ENCODE peak calls at places on chromosomes 2 and 18, in nine cellular contexts. One of them, this sample, is unnamed.

GRCh38 chr2:105873721-105874120 is 129.0 kb downstream of the NCK2 start:
- DNase-seq in CD8-positive, alpha-beta memory T cell: no peak
- DNase-seq in HT-29: no peak
- DNase-seq in CD4-positive, CD25-positive, alpha-beta regulatory T cell: no peak
- DNase-seq in fibroblast of the aortic adventitia: peak
- DNase-seq in GM12878: peak
- DNase-seq in HuH-7.5: peak
- DNase-seq in EL: peak
- DNase-seq in substantia nigra: no peak
- DNase-seq in this sample: peak

GRCh38 chr2:96146151-96146880 is 1.1 kb upstream of the DUSP2 start:
- DNase-seq in CD4-positive, CD25-positive, alpha-beta regulatory T cell: peak
- DNase-seq in substantia nigra: no peak
- DNase-seq in CD8-positive, alpha-beta memory T cell: peak
- DNase-seq in GM12878: peak
- DNase-seq in fibroblast of the aortic adventitia: no peak
- DNase-seq in HT-29: no peak
- DNase-seq in EL: no peak
- DNase-seq in HuH-7.5: no peak
- DNase-seq in this sample: no peak

GRCh38 chr2:86284401-86284841 is 53.0 kb downstream of the REEP1 start:
- DNase-seq in EL: no peak
- DNase-seq in HT-29: no peak
- DNase-seq in CD4-positive, CD25-positive, alpha-beta regulatory T cell: no peak
- DNase-seq in GM12878: no peak
- DNase-seq in HuH-7.5: no peak
- DNase-seq in substantia nigra: no peak
- DNase-seq in CD8-positive, alpha-beta memory T cell: no peak
- DNase-seq in fibroblast of the aortic adventitia: no peak
- DNase-seq in this sample: no peak

GRCh38 chr2:222450021-222450420 is 25.7 kb downstream of the SGPP2 start:
- DNase-seq in CD4-positive, CD25-positive, alpha-beta regulatory T cell: no peak
- DNase-seq in HT-29: no peak
- DNase-seq in substantia nigra: no peak
- DNase-seq in HuH-7.5: no peak
- DNase-seq in CD8-positive, alpha-beta memory T cell: no peak
- DNase-seq in GM12878: no peak
- DNase-seq in EL: no peak
- DNase-seq in fibroblast of the aortic adventitia: no peak
- DNase-seq in this sample: no peak

GRCh38 chr2:202508686-202509085 is 126.1 kb upstream of the FAM117B start:
- DNase-seq in fibroblast of the aortic adventitia: peak
- DNase-seq in EL: peak
- DNase-seq in GM12878: no peak
- DNase-seq in CD4-positive, CD25-positive, alpha-beta regulatory T cell: no peak
- DNase-seq in CD8-positive, alpha-beta memory T cell: no peak
- DNase-seq in substantia nigra: no peak
- DNase-seq in HT-29: no peak
- DNase-seq in HuH-7.5: no peak
- DNase-seq in this sample: no peak

GRCh38 chr2:200406379-200406778 is 99.9 kb downstream of the SPATS2L start:
- DNase-seq in CD4-positive, CD25-positive, alpha-beta regulatory T cell: no peak
- DNase-seq in CD8-positive, alpha-beta memory T cell: no peak
- DNase-seq in GM12878: no peak
- DNase-seq in HuH-7.5: no peak
- DNase-seq in HT-29: peak
- DNase-seq in EL: peak
- DNase-seq in fibroblast of the aortic adventitia: no peak
- DNase-seq in substantia nigra: no peak
- DNase-seq in this sample: no peak

GRCh38 chr2:70937866-70938579 is 2.3 kb downstream of the ATP6V1B1 start:
- DNase-seq in substantia nigra: no peak
- DNase-seq in HuH-7.5: no peak
- DNase-seq in fibroblast of the aortic adventitia: no peak
- DNase-seq in CD8-positive, alpha-beta memory T cell: no peak
- DNase-seq in HT-29: peak
- DNase-seq in EL: no peak
- DNase-seq in CD4-positive, CD25-positive, alpha-beta regulatory T cell: no peak
- DNase-seq in GM12878: no peak
- DNase-seq in this sample: no peak

GRCh38 chr2:70918016-70918415 is 17.7 kb upstream of the ATP6V1B1 start:
- DNase-seq in fibroblast of the aortic adventitia: no peak
- DNase-seq in CD8-positive, alpha-beta memory T cell: no peak
- DNase-seq in GM12878: no peak
- DNase-seq in HuH-7.5: no peak
- DNase-seq in substantia nigra: no peak
- DNase-seq in CD4-positive, CD25-positive, alpha-beta regulatory T cell: no peak
- DNase-seq in EL: no peak
- DNase-seq in HT-29: no peak
- DNase-seq in this sample: no peak

GRCh38 chr2:224645722-224646121 is 60.6 kb upstream of the CUL3 start:
- DNase-seq in substantia nigra: no peak
- DNase-seq in fibroblast of the aortic adventitia: no peak
- DNase-seq in CD4-positive, CD25-positive, alpha-beta regulatory T cell: no peak
- DNase-seq in CD8-positive, alpha-beta memory T cell: no peak
- DNase-seq in EL: no peak
- DNase-seq in HT-29: no peak
- DNase-seq in HuH-7.5: no peak
- DNase-seq in GM12878: no peak
- DNase-seq in this sample: peak

GRCh38 chr2:232901711-232902578 is 31.9 kb downstream of the SNORC start:
- DNase-seq in HuH-7.5: no peak
- DNase-seq in CD4-positive, CD25-positive, alpha-beta regulatory T cell: no peak
- DNase-seq in CD8-positive, alpha-beta memory T cell: no peak
- DNase-seq in GM12878: no peak
- DNase-seq in HT-29: peak
- DNase-seq in fibroblast of the aortic adventitia: peak
- DNase-seq in EL: peak
- DNase-seq in substantia nigra: no peak
- DNase-seq in this sample: peak

GRCh38 chr2:75564713-75565369 is 4.1 kb upstream of the EVA1A start:
- DNase-seq in fibroblast of the aortic adventitia: no peak
- DNase-seq in substantia nigra: no peak
- DNase-seq in HT-29: no peak
- DNase-seq in EL: no peak
- DNase-seq in GM12878: no peak
- DNase-seq in CD4-positive, CD25-positive, alpha-beta regulatory T cell: no peak
- DNase-seq in HuH-7.5: no peak
- DNase-seq in CD8-positive, alpha-beta memory T cell: no peak
- DNase-seq in this sample: no peak

GRCh38 chr2:64698668-64699444 is 45.1 kb upstream of the SERTAD2 start:
- DNase-seq in HuH-7.5: peak
- DNase-seq in CD8-positive, alpha-beta memory T cell: no peak
- DNase-seq in fibroblast of the aortic adventitia: peak
- DNase-seq in HT-29: no peak
- DNase-seq in CD4-positive, CD25-positive, alpha-beta regulatory T cell: no peak
- DNase-seq in EL: peak
- DNase-seq in GM12878: peak
- DNase-seq in substantia nigra: no peak
- DNase-seq in this sample: no peak

GRCh38 chr2:68050353-68050752 is 12.5 kb downstream of the C1D start:
- DNase-seq in HuH-7.5: no peak
- DNase-seq in CD8-positive, alpha-beta memory T cell: no peak
- DNase-seq in substantia nigra: no peak
- DNase-seq in HT-29: no peak
- DNase-seq in CD4-positive, CD25-positive, alpha-beta regulatory T cell: no peak
- DNase-seq in EL: no peak
- DNase-seq in fibroblast of the aortic adventitia: no peak
- DNase-seq in GM12878: no peak
- DNase-seq in this sample: no peak

GRCh38 chr2:231379266-231380215 is 16.0 kb upstream of the B3GNT7 start:
- DNase-seq in HT-29: peak
- DNase-seq in HuH-7.5: no peak
- DNase-seq in CD8-positive, alpha-beta memory T cell: no peak
- DNase-seq in EL: no peak
- DNase-seq in CD4-positive, CD25-positive, alpha-beta regulatory T cell: no peak
- DNase-seq in fibroblast of the aortic adventitia: no peak
- DNase-seq in substantia nigra: peak
- DNase-seq in GM12878: no peak
- DNase-seq in this sample: no peak

GRCh38 chr2:57850415-57851130 is 196.0 kb upstream of the VRK2 start:
- DNase-seq in CD8-positive, alpha-beta memory T cell: no peak
- DNase-seq in fibroblast of the aortic adventitia: no peak
- DNase-seq in HT-29: no peak
- DNase-seq in EL: no peak
- DNase-seq in GM12878: no peak
- DNase-seq in HuH-7.5: no peak
- DNase-seq in substantia nigra: no peak
- DNase-seq in CD4-positive, CD25-positive, alpha-beta regulatory T cell: no peak
- DNase-seq in this sample: no peak

GRCh38 chr2:64036343-64036742 is 17.1 kb upstream of the VPS54 start:
- DNase-seq in EL: peak
- DNase-seq in fibroblast of the aortic adventitia: peak
- DNase-seq in CD8-positive, alpha-beta memory T cell: peak
- DNase-seq in CD4-positive, CD25-positive, alpha-beta regulatory T cell: peak
- DNase-seq in substantia nigra: no peak
- DNase-seq in GM12878: no peak
- DNase-seq in HuH-7.5: no peak
- DNase-seq in HT-29: no peak
- DNase-seq in this sample: no peak

GRCh38 chr2:202178342-202178958 is 59.9 kb downstream of the SUMO1 start:
- DNase-seq in CD8-positive, alpha-beta memory T cell: peak
- DNase-seq in GM12878: peak
- DNase-seq in HT-29: peak
- DNase-seq in HuH-7.5: peak
- DNase-seq in CD4-positive, CD25-positive, alpha-beta regulatory T cell: peak
- DNase-seq in fibroblast of the aortic adventitia: peak
- DNase-seq in substantia nigra: peak
- DNase-seq in EL: peak
- DNase-seq in this sample: peak

GRCh38 chr2:10457846-10458563 is 9.9 kb upstream of the ODC1 start:
- DNase-seq in CD8-positive, alpha-beta memory T cell: no peak
- DNase-seq in substantia nigra: no peak
- DNase-seq in HuH-7.5: no peak
- DNase-seq in HT-29: peak
- DNase-seq in CD4-positive, CD25-positive, alpha-beta regulatory T cell: no peak
- DNase-seq in fibroblast of the aortic adventitia: peak
- DNase-seq in EL: no peak
- DNase-seq in GM12878: no peak
- DNase-seq in this sample: no peak

GRCh38 chr2:134120718-134121630 is 132.9 kb upstream of the MGAT5 start:
- DNase-seq in CD4-positive, CD25-positive, alpha-beta regulatory T cell: peak
- DNase-seq in CD8-positive, alpha-beta memory T cell: peak
- DNase-seq in substantia nigra: peak
- DNase-seq in HuH-7.5: peak
- DNase-seq in GM12878: no peak
- DNase-seq in fibroblast of the aortic adventitia: peak
- DNase-seq in EL: peak
- DNase-seq in HT-29: peak
- DNase-seq in this sample: peak

GRCh38 chr2:128437181-128437520 is 118.5 kb upstream of the HS6ST1 start:
- DNase-seq in EL: no peak
- DNase-seq in HuH-7.5: no peak
- DNase-seq in CD4-positive, CD25-positive, alpha-beta regulatory T cell: no peak
- DNase-seq in fibroblast of the aortic adventitia: no peak
- DNase-seq in GM12878: no peak
- DNase-seq in HT-29: no peak
- DNase-seq in substantia nigra: no peak
- DNase-seq in CD8-positive, alpha-beta memory T cell: no peak
- DNase-seq in this sample: no peak

GRCh38 chr2:205681836-205682238 is 464 bp upstream of the NRP2 start:
- DNase-seq in EL: no peak
- DNase-seq in fibroblast of the aortic adventitia: no peak
- DNase-seq in GM12878: no peak
- DNase-seq in HuH-7.5: no peak
- DNase-seq in CD8-positive, alpha-beta memory T cell: no peak
- DNase-seq in CD4-positive, CD25-positive, alpha-beta regulatory T cell: no peak
- DNase-seq in HT-29: no peak
- DNase-seq in substantia nigra: no peak
- DNase-seq in this sample: no peak

GRCh38 chr2:11921030-11921583 is 174.7 kb downstream of the LPIN1 start:
- DNase-seq in HuH-7.5: no peak
- DNase-seq in GM12878: no peak
- DNase-seq in EL: no peak
- DNase-seq in substantia nigra: no peak
- DNase-seq in CD4-positive, CD25-positive, alpha-beta regulatory T cell: no peak
- DNase-seq in CD8-positive, alpha-beta memory T cell: no peak
- DNase-seq in HT-29: no peak
- DNase-seq in fibroblast of the aortic adventitia: no peak
- DNase-seq in this sample: no peak

GRCh38 chr2:98445708-98446577 is 1.3 kb downstream of the INPP4A start:
- DNase-seq in CD8-positive, alpha-beta memory T cell: peak
- DNase-seq in substantia nigra: no peak
- DNase-seq in EL: peak
- DNase-seq in HT-29: peak
- DNase-seq in GM12878: no peak
- DNase-seq in fibroblast of the aortic adventitia: no peak
- DNase-seq in HuH-7.5: no peak
- DNase-seq in CD4-positive, CD25-positive, alpha-beta regulatory T cell: peak
- DNase-seq in this sample: peak

GRCh38 chr2:120629241-120629895 is 106.3 kb upstream of the GLI2 start:
- DNase-seq in CD4-positive, CD25-positive, alpha-beta regulatory T cell: no peak
- DNase-seq in substantia nigra: no peak
- DNase-seq in CD8-positive, alpha-beta memory T cell: no peak
- DNase-seq in GM12878: no peak
- DNase-seq in HT-29: no peak
- DNase-seq in fibroblast of the aortic adventitia: no peak
- DNase-seq in HuH-7.5: no peak
- DNase-seq in EL: no peak
- DNase-seq in this sample: no peak

GRCh38 chr2:182372661-182373060 is 54.2 kb downstream of the PDE1A start:
- DNase-seq in EL: peak
- DNase-seq in CD8-positive, alpha-beta memory T cell: no peak
- DNase-seq in CD4-positive, CD25-positive, alpha-beta regulatory T cell: no peak
- DNase-seq in fibroblast of the aortic adventitia: peak
- DNase-seq in HT-29: peak
- DNase-seq in HuH-7.5: no peak
- DNase-seq in substantia nigra: no peak
- DNase-seq in GM12878: no peak
- DNase-seq in this sample: peak

GRCh38 chr2:25290811-25291510 is 50.8 kb downstream of the DNMT3A start:
- DNase-seq in substantia nigra: no peak
- DNase-seq in CD4-positive, CD25-positive, alpha-beta regulatory T cell: no peak
- DNase-seq in fibroblast of the aortic adventitia: no peak
- DNase-seq in CD8-positive, alpha-beta memory T cell: no peak
- DNase-seq in EL: no peak
- DNase-seq in GM12878: no peak
- DNase-seq in HT-29: no peak
- DNase-seq in HuH-7.5: no peak
- DNase-seq in this sample: no peak

GRCh38 chr18:37272841-37273240 is 292.8 kb downstream of the CELF4 start:
- DNase-seq in GM12878: no peak
- DNase-seq in CD8-positive, alpha-beta memory T cell: no peak
- DNase-seq in EL: no peak
- DNase-seq in fibroblast of the aortic adventitia: no peak
- DNase-seq in CD4-positive, CD25-positive, alpha-beta regulatory T cell: no peak
- DNase-seq in substantia nigra: no peak
- DNase-seq in HT-29: no peak
- DNase-seq in HuH-7.5: no peak
- DNase-seq in this sample: no peak

GRCh38 chr2:44949329-44950151 is 8.0 kb downstream of the SIX3 start:
- DNase-seq in HuH-7.5: no peak
- DNase-seq in EL: no peak
- DNase-seq in CD8-positive, alpha-beta memory T cell: no peak
- DNase-seq in CD4-positive, CD25-positive, alpha-beta regulatory T cell: no peak
- DNase-seq in GM12878: no peak
- DNase-seq in substantia nigra: no peak
- DNase-seq in fibroblast of the aortic adventitia: peak
- DNase-seq in HT-29: no peak
- DNase-seq in this sample: peak

GRCh38 chr2:54015809-54016703 is 45.3 kb upstream of the PSME4 start:
- DNase-seq in HuH-7.5: no peak
- DNase-seq in EL: peak
- DNase-seq in HT-29: no peak
- DNase-seq in substantia nigra: no peak
- DNase-seq in GM12878: no peak
- DNase-seq in CD4-positive, CD25-positive, alpha-beta regulatory T cell: no peak
- DNase-seq in fibroblast of the aortic adventitia: peak
- DNase-seq in CD8-positive, alpha-beta memory T cell: no peak
- DNase-seq in this sample: no peak

GRCh38 chr18:41646915-41647314 is 308.1 kb upstream of the PIK3C3 start:
- DNase-seq in GM12878: no peak
- DNase-seq in CD8-positive, alpha-beta memory T cell: no peak
- DNase-seq in substantia nigra: no peak
- DNase-seq in HT-29: no peak
- DNase-seq in HuH-7.5: no peak
- DNase-seq in fibroblast of the aortic adventitia: no peak
- DNase-seq in CD4-positive, CD25-positive, alpha-beta regulatory T cell: no peak
- DNase-seq in EL: no peak
- DNase-seq in this sample: no peak

GRCh38 chr2:11680181-11680900 is 10.3 kb upstream of the NTSR2 start:
- DNase-seq in fibroblast of the aortic adventitia: no peak
- DNase-seq in EL: no peak
- DNase-seq in HT-29: peak
- DNase-seq in CD8-positive, alpha-beta memory T cell: no peak
- DNase-seq in GM12878: no peak
- DNase-seq in CD4-positive, CD25-positive, alpha-beta regulatory T cell: no peak
- DNase-seq in substantia nigra: no peak
- DNase-seq in HuH-7.5: no peak
- DNase-seq in this sample: no peak